ENCODE peak calls at places on chromosomes 12 and 14, in six cellular contexts. One of them, this sample, is unnamed.

GRCh38 chr14:51828017-51828797 is 32.2 kb upstream of the GNG2 start:
- DNase-seq in naive B cell: peak
- DNase-seq in RPMI7951: peak
- DNase-seq in cardiac fibroblast: no peak
- DNase-seq in activated T-helper 1 cell treated with anti-CD3 and anti-CD28 coated beads, Interleukin-12 subunit alpha, Interleukin-12 subunit beta, Interleukin-2, Interleukin-4 antibody, amounts not matched to agents 30 ng/mL and 10 ng/mL and 1 ng/mL, durations not matched to agents 14 hours and 24 hours and 36 hours: peak
- DNase-seq in colonic mucosa: no peak
- DNase-seq in this sample: peak

GRCh38 chr14:24131549-24131966 is 1.1 kb downstream of the FITM1 start:
- DNase-seq in RPMI7951: no peak
- DNase-seq in naive B cell: no peak
- DNase-seq in cardiac fibroblast: no peak
- DNase-seq in colonic mucosa: no peak
- DNase-seq in activated T-helper 1 cell treated with anti-CD3 and anti-CD28 coated beads, Interleukin-12 subunit alpha, Interleukin-12 subunit beta, Interleukin-2, Interleukin-4 antibody, amounts not matched to agents 30 ng/mL and 10 ng/mL and 1 ng/mL, durations not matched to agents 14 hours and 24 hours and 36 hours: no peak
- DNase-seq in this sample: no peak

GRCh38 chr14:52061380-52061779 is 7.5 kb downstream of the NID2 start:
- DNase-seq in RPMI7951: no peak
- DNase-seq in naive B cell: no peak
- DNase-seq in colonic mucosa: no peak
- DNase-seq in activated T-helper 1 cell treated with anti-CD3 and anti-CD28 coated beads, Interleukin-12 subunit alpha, Interleukin-12 subunit beta, Interleukin-2, Interleukin-4 antibody, amounts not matched to agents 30 ng/mL and 10 ng/mL and 1 ng/mL, durations not matched to agents 14 hours and 24 hours and 36 hours: no peak
- DNase-seq in cardiac fibroblast: peak
- DNase-seq in this sample: no peak

GRCh38 chr12:80941916-80942315 is 4.2 kb upstream of the LIN7A start:
- DNase-seq in RPMI7951: no peak
- DNase-seq in cardiac fibroblast: no peak
- DNase-seq in activated T-helper 1 cell treated with anti-CD3 and anti-CD28 coated beads, Interleukin-12 subunit alpha, Interleukin-12 subunit beta, Interleukin-2, Interleukin-4 antibody, amounts not matched to agents 30 ng/mL and 10 ng/mL and 1 ng/mL, durations not matched to agents 14 hours and 24 hours and 36 hours: no peak
- DNase-seq in naive B cell: no peak
- DNase-seq in colonic mucosa: no peak
- DNase-seq in this sample: no peak

GRCh38 chr12:46788247-46788887 is 37.4 kb downstream of the SLC38A4 start:
- DNase-seq in cardiac fibroblast: peak
- DNase-seq in RPMI7951: no peak
- DNase-seq in activated T-helper 1 cell treated with anti-CD3 and anti-CD28 coated beads, Interleukin-12 subunit alpha, Interleukin-12 subunit beta, Interleukin-2, Interleukin-4 antibody, amounts not matched to agents 30 ng/mL and 10 ng/mL and 1 ng/mL, durations not matched to agents 14 hours and 24 hours and 36 hours: no peak
- DNase-seq in naive B cell: no peak
- DNase-seq in colonic mucosa: no peak
- DNase-seq in this sample: peak

GRCh38 chr12:113788020-113788856 is 177.9 kb downstream of the RBM19 start:
- DNase-seq in colonic mucosa: no peak
- DNase-seq in naive B cell: no peak
- DNase-seq in RPMI7951: peak
- DNase-seq in activated T-helper 1 cell treated with anti-CD3 and anti-CD28 coated beads, Interleukin-12 subunit alpha, Interleukin-12 subunit beta, Interleukin-2, Interleukin-4 antibody, amounts not matched to agents 30 ng/mL and 10 ng/mL and 1 ng/mL, durations not matched to agents 14 hours and 24 hours and 36 hours: no peak
- DNase-seq in cardiac fibroblast: no peak
- DNase-seq in this sample: peak

GRCh38 chr14:23186913-23187654 is 3.6 kb upstream of the SLC7A8 start:
- DNase-seq in activated T-helper 1 cell treated with anti-CD3 and anti-CD28 coated beads, Interleukin-12 subunit alpha, Interleukin-12 subunit beta, Interleukin-2, Interleukin-4 antibody, amounts not matched to agents 30 ng/mL and 10 ng/mL and 1 ng/mL, durations not matched to agents 14 hours and 24 hours and 36 hours: no peak
- DNase-seq in colonic mucosa: no peak
- DNase-seq in RPMI7951: peak
- DNase-seq in cardiac fibroblast: peak
- DNase-seq in naive B cell: no peak
- DNase-seq in this sample: peak

GRCh38 chr12:106138646-106139421 is at the start of gene NUAK1:
- DNase-seq in naive B cell: no peak
- DNase-seq in RPMI7951: no peak
- DNase-seq in colonic mucosa: peak
- DNase-seq in cardiac fibroblast: peak
- DNase-seq in activated T-helper 1 cell treated with anti-CD3 and anti-CD28 coated beads, Interleukin-12 subunit alpha, Interleukin-12 subunit beta, Interleukin-2, Interleukin-4 antibody, amounts not matched to agents 30 ng/mL and 10 ng/mL and 1 ng/mL, durations not matched to agents 14 hours and 24 hours and 36 hours: no peak
- DNase-seq in this sample: peak

GRCh38 chr12:92270501-92270900 is 124.9 kb upstream of the BTG1 start:
- DNase-seq in naive B cell: no peak
- DNase-seq in activated T-helper 1 cell treated with anti-CD3 and anti-CD28 coated beads, Interleukin-12 subunit alpha, Interleukin-12 subunit beta, Interleukin-2, Interleukin-4 antibody, amounts not matched to agents 30 ng/mL and 10 ng/mL and 1 ng/mL, durations not matched to agents 14 hours and 24 hours and 36 hours: no peak
- DNase-seq in cardiac fibroblast: no peak
- DNase-seq in colonic mucosa: no peak
- DNase-seq in RPMI7951: no peak
- DNase-seq in this sample: no peak

GRCh38 chr12:132461526-132461925 is 28.4 kb upstream of the FBRSL1 start:
- DNase-seq in cardiac fibroblast: no peak
- DNase-seq in activated T-helper 1 cell treated with anti-CD3 and anti-CD28 coated beads, Interleukin-12 subunit alpha, Interleukin-12 subunit beta, Interleukin-2, Interleukin-4 antibody, amounts not matched to agents 30 ng/mL and 10 ng/mL and 1 ng/mL, durations not matched to agents 14 hours and 24 hours and 36 hours: no peak
- DNase-seq in colonic mucosa: no peak
- DNase-seq in RPMI7951: no peak
- DNase-seq in naive B cell: no peak
- DNase-seq in this sample: no peak

GRCh38 chr14:104974665-104975390 is 3.3 kb downstream of the AHNAK2 start:
- DNase-seq in activated T-helper 1 cell treated with anti-CD3 and anti-CD28 coated beads, Interleukin-12 subunit alpha, Interleukin-12 subunit beta, Interleukin-2, Interleukin-4 antibody, amounts not matched to agents 30 ng/mL and 10 ng/mL and 1 ng/mL, durations not matched to agents 14 hours and 24 hours and 36 hours: no peak
- DNase-seq in cardiac fibroblast: no peak
- DNase-seq in naive B cell: no peak
- DNase-seq in RPMI7951: no peak
- DNase-seq in colonic mucosa: no peak
- DNase-seq in this sample: no peak

GRCh38 chr14:22379727-22380126 is 209.3 kb downstream of the DAD1 start:
- DNase-seq in activated T-helper 1 cell treated with anti-CD3 and anti-CD28 coated beads, Interleukin-12 subunit alpha, Interleukin-12 subunit beta, Interleukin-2, Interleukin-4 antibody, amounts not matched to agents 30 ng/mL and 10 ng/mL and 1 ng/mL, durations not matched to agents 14 hours and 24 hours and 36 hours: no peak
- DNase-seq in colonic mucosa: no peak
- DNase-seq in cardiac fibroblast: no peak
- DNase-seq in naive B cell: no peak
- DNase-seq in RPMI7951: no peak
- DNase-seq in this sample: peak

GRCh38 chr12:127162902-127163301 is 1104.1 kb upstream of the TMEM132C start:
- DNase-seq in cardiac fibroblast: peak
- DNase-seq in activated T-helper 1 cell treated with anti-CD3 and anti-CD28 coated beads, Interleukin-12 subunit alpha, Interleukin-12 subunit beta, Interleukin-2, Interleukin-4 antibody, amounts not matched to agents 30 ng/mL and 10 ng/mL and 1 ng/mL, durations not matched to agents 14 hours and 24 hours and 36 hours: peak
- DNase-seq in naive B cell: no peak
- DNase-seq in RPMI7951: peak
- DNase-seq in colonic mucosa: no peak
- DNase-seq in this sample: peak

GRCh38 chr12:54251667-54252284 is 28.1 kb downstream of the CBX5 start:
- DNase-seq in naive B cell: peak
- DNase-seq in colonic mucosa: no peak
- DNase-seq in cardiac fibroblast: peak
- DNase-seq in activated T-helper 1 cell treated with anti-CD3 and anti-CD28 coated beads, Interleukin-12 subunit alpha, Interleukin-12 subunit beta, Interleukin-2, Interleukin-4 antibody, amounts not matched to agents 30 ng/mL and 10 ng/mL and 1 ng/mL, durations not matched to agents 14 hours and 24 hours and 36 hours: no peak
- DNase-seq in RPMI7951: peak
- DNase-seq in this sample: peak

GRCh38 chr12:52672321-52672933 is 7.8 kb downstream of the KRT1 start:
- DNase-seq in RPMI7951: peak
- DNase-seq in colonic mucosa: no peak
- DNase-seq in naive B cell: no peak
- DNase-seq in cardiac fibroblast: no peak
- DNase-seq in activated T-helper 1 cell treated with anti-CD3 and anti-CD28 coated beads, Interleukin-12 subunit alpha, Interleukin-12 subunit beta, Interleukin-2, Interleukin-4 antibody, amounts not matched to agents 30 ng/mL and 10 ng/mL and 1 ng/mL, durations not matched to agents 14 hours and 24 hours and 36 hours: no peak
- DNase-seq in this sample: peak

GRCh38 chr12:131869871-131870418 is 24.5 kb upstream of the ULK1 start:
- DNase-seq in colonic mucosa: no peak
- DNase-seq in activated T-helper 1 cell treated with anti-CD3 and anti-CD28 coated beads, Interleukin-12 subunit alpha, Interleukin-12 subunit beta, Interleukin-2, Interleukin-4 antibody, amounts not matched to agents 30 ng/mL and 10 ng/mL and 1 ng/mL, durations not matched to agents 14 hours and 24 hours and 36 hours: no peak
- DNase-seq in naive B cell: no peak
- DNase-seq in cardiac fibroblast: peak
- DNase-seq in RPMI7951: peak
- DNase-seq in this sample: peak

This sample was measured in HFFc6.